ENCODE peak calls at places on chromosome 1, in four cellular contexts. W, U, J and K are unnamed samples.

GRCh38 chr1:64865105-64865757 is 101.1 kb downstream of the JAK1 start:
- DNase-seq in J (no peak), U (no peak), W (no peak), K (no peak)

GRCh38 chr1:147545133-147545532 is 3.8 kb downstream of the BCL9 start:
- DNase-seq in W (no peak), U (no peak), J (peak), K (peak)

GRCh38 chr1:23959461-23960290 is at the start of gene PNRC2:
- DNase-seq in U (peak), J (peak), W (peak), K (peak)

GRCh38 chr1:36089393-36090121 is 865 bp downstream of the ADPRS start:
- DNase-seq in W (no peak), J (peak), U (peak), K (peak)

GRCh38 chr1:201828820-201829774 is at the start of gene IPO9:
- DNase-seq in W (peak), J (peak), U (peak), K (peak)

GRCh38 chr1:61742620-61743431 is 546 bp downstream of the PATJ start:
- DNase-seq in U (peak), J (peak), W (no peak), K (peak)

GRCh38 chr1:53625766-53626520 is 113.0 kb downstream of the GLIS1 start:
- DNase-seq in U (peak), J (no peak), W (no peak), K (peak)

GRCh38 chr1:197467881-197468280 is 199.8 kb downstream of the CRB1 start:
- DNase-seq in J (no peak), W (no peak), U (peak), K (peak)

GRCh38 chr1:2300851-2301606 is 72.9 kb downstream of the SKI start:
- DNase-seq in U (peak), J (no peak), W (no peak), K (no peak)

GRCh38 chr1:181100015-181100905 is 11.8 kb downstream of the IER5 start:
- DNase-seq in U (no peak), W (no peak), J (peak), K (no peak)

GRCh38 chr1:208136459-208137143 is 107.6 kb downstream of the PLXNA2 start:
- DNase-seq in U (no peak), J (no peak), W (no peak), K (peak)

GRCh38 chr1:192707978-192708547 is 72.1 kb downstream of the RGS13 start:
- DNase-seq in W (no peak), U (no peak), J (no peak), K (no peak)

GRCh38 chr1:117237701-117238413 is 27.1 kb upstream of the VTCN1 start:
- DNase-seq in U (peak), J (peak), W (no peak), K (peak)

GRCh38 chr1:184649500-184649899 is 105.2 kb downstream of the EDEM3 start:
- DNase-seq in W (no peak), U (peak), J (no peak), K (peak)

GRCh38 chr1:157894613-157895012 is 53.0 kb upstream of the CD5L start:
- DNase-seq in J (no peak), W (no peak), U (no peak), K (peak)

GRCh38 chr1:182175340-182176068 is 114.0 kb upstream of the ZNF648 start:
- DNase-seq in U (no peak), J (peak), W (no peak), K (no peak)

GRCh38 chr1:55015731-55016620 is 17.2 kb downstream of the BSND start:
- DNase-seq in W (no peak), U (peak), J (no peak), K (peak)

GRCh38 chr1:2595812-2596529 is 9.4 kb downstream of the PRXL2B start:
- DNase-seq in J (no peak), W (no peak), U (no peak), K (no peak)

GRCh38 chr1:218461351-218461750 is 116.2 kb downstream of the TGFB2 start:
- DNase-seq in U (no peak), J (no peak), W (no peak), K (no peak)

GRCh38 chr1:155254714-155255242 is 505 bp downstream of the ENTREP3 start:
- DNase-seq in J (no peak), U (peak), W (peak), K (no peak)

GRCh38 chr1:240401721-240402120 is 210.2 kb downstream of the GREM2 start:
- DNase-seq in W (no peak), U (no peak), J (no peak), K (no peak)

GRCh38 chr1:218259800-218260199 is 25.3 kb upstream of the RRP15 start:
- DNase-seq in W (no peak), U (no peak), J (no peak), K (no peak)

GRCh38 chr1:111463029-111463683 is 10.6 kb upstream of the C1orf162 start:
- DNase-seq in J (peak), W (peak), U (peak), K (peak)

GRCh38 chr1:23810818-23811420 is 10.4 kb upstream of the GALE start:
- DNase-seq in J (no peak), U (peak), W (no peak), K (no peak)

GRCh38 chr1:198880397-198880796 is 241.6 kb downstream of the PTPRC start:
- DNase-seq in J (no peak), W (no peak), U (no peak), K (peak)

GRCh38 chr1:50369830-50370229 is 53.4 kb downstream of the DMRTA2 start:
- DNase-seq in J (no peak), U (no peak), W (no peak), K (no peak)

GRCh38 chr1:228463559-228464455 is 23.4 kb upstream of the RNF187 start:
- DNase-seq in W (peak), J (no peak), U (no peak), K (no peak)